ENCODE peak calls at places on chromosomes 12 and 14, in six cellular contexts. One of them, this sample, is unnamed.
A peak's percentile ranks its signal among the peaks of the same experiment; 100 is the strongest.

GRCh38 chr14:75069021-75069810 is at the start of gene ZC2HC1C:
- DNase-seq in germinal center: peak; percentile 69
- DNase-seq in heart right ventricle: peak; percentile 99
- DNase-seq in left ventricle myocardium inferior: peak; percentile 97
- DNase-seq in posterior vena cava: peak; percentile 99
- DNase-seq in NCI-H748 treated with DMSO at 0.1 percent for 48 hours: peak; percentile 62
- DNase-seq in this sample: peak; percentile 84

GRCh38 chr12:50440288-50440687 is 39.6 kb downstream of the LARP4 start:
- DNase-seq in germinal center: no peak
- DNase-seq in heart right ventricle: no peak
- DNase-seq in left ventricle myocardium inferior: no peak
- DNase-seq in posterior vena cava: no peak
- DNase-seq in NCI-H748 treated with DMSO at 0.1 percent for 48 hours: no peak
- DNase-seq in this sample: no peak

GRCh38 chr12:123523518-123523917 is 10.0 kb downstream of the RILPL1 start:
- DNase-seq in germinal center: no peak
- DNase-seq in heart right ventricle: no peak
- DNase-seq in left ventricle myocardium inferior: no peak
- DNase-seq in posterior vena cava: no peak
- DNase-seq in NCI-H748 treated with DMSO at 0.1 percent for 48 hours: no peak
- DNase-seq in this sample: no peak

GRCh38 chr12:124792961-124793441 is 70.7 kb downstream of the SCARB1 start:
- DNase-seq in germinal center: no peak
- DNase-seq in heart right ventricle: no peak
- DNase-seq in left ventricle myocardium inferior: no peak
- DNase-seq in posterior vena cava: no peak
- DNase-seq in NCI-H748 treated with DMSO at 0.1 percent for 48 hours: no peak
- DNase-seq in this sample: no peak

GRCh38 chr12:127550271-127550670 is 716.7 kb upstream of the TMEM132C start:
- DNase-seq in germinal center: no peak
- DNase-seq in heart right ventricle: no peak
- DNase-seq in left ventricle myocardium inferior: no peak
- DNase-seq in posterior vena cava: no peak
- DNase-seq in NCI-H748 treated with DMSO at 0.1 percent for 48 hours: no peak
- DNase-seq in this sample: no peak

GRCh38 chr12:5204271-5204670 is 160.6 kb downstream of the KCNA5 start:
- DNase-seq in germinal center: no peak
- DNase-seq in heart right ventricle: no peak
- DNase-seq in left ventricle myocardium inferior: no peak
- DNase-seq in posterior vena cava: no peak
- DNase-seq in NCI-H748 treated with DMSO at 0.1 percent for 48 hours: no peak
- DNase-seq in this sample: no peak

GRCh38 chr14:54712371-54712998 is 145.6 kb downstream of the SAMD4A start:
- DNase-seq in germinal center: peak; percentile 20
- DNase-seq in heart right ventricle: no peak
- DNase-seq in left ventricle myocardium inferior: no peak
- DNase-seq in posterior vena cava: no peak
- DNase-seq in NCI-H748 treated with DMSO at 0.1 percent for 48 hours: no peak
- DNase-seq in this sample: no peak

GRCh38 chr12:120590741-120591407 is 9.7 kb upstream of the POP5 start:
- DNase-seq in germinal center: no peak
- DNase-seq in heart right ventricle: no peak
- DNase-seq in left ventricle myocardium inferior: no peak
- DNase-seq in posterior vena cava: no peak
- DNase-seq in NCI-H748 treated with DMSO at 0.1 percent for 48 hours: no peak
- DNase-seq in this sample: no peak

GRCh38 chr12:94100254-94100653 is 48.1 kb upstream of the PLXNC1 start:
- DNase-seq in germinal center: no peak
- DNase-seq in heart right ventricle: no peak
- DNase-seq in left ventricle myocardium inferior: no peak
- DNase-seq in posterior vena cava: no peak
- DNase-seq in NCI-H748 treated with DMSO at 0.1 percent for 48 hours: no peak
- DNase-seq in this sample: no peak

GRCh38 chr12:47725893-47726292 is 603 bp upstream of the ENDOU start:
- DNase-seq in germinal center: peak; percentile 77
- DNase-seq in heart right ventricle: no peak
- DNase-seq in left ventricle myocardium inferior: no peak
- DNase-seq in posterior vena cava: no peak
- DNase-seq in NCI-H748 treated with DMSO at 0.1 percent for 48 hours: no peak
- DNase-seq in this sample: no peak

GRCh38 chr12:116525418-116526001 is 33.7 kb upstream of the MAP1LC3B2 start:
- DNase-seq in germinal center: no peak
- DNase-seq in heart right ventricle: peak; percentile 38
- DNase-seq in left ventricle myocardium inferior: peak; percentile 48
- DNase-seq in posterior vena cava: peak; percentile 90
- DNase-seq in NCI-H748 treated with DMSO at 0.1 percent for 48 hours: no peak
- DNase-seq in this sample: peak; percentile 31

GRCh38 chr14:68466491-68466977 is 326.3 kb downstream of the ZFP36L1 start:
- DNase-seq in germinal center: no peak
- DNase-seq in heart right ventricle: no peak
- DNase-seq in left ventricle myocardium inferior: no peak
- DNase-seq in posterior vena cava: no peak
- DNase-seq in NCI-H748 treated with DMSO at 0.1 percent for 48 hours: no peak
- DNase-seq in this sample: no peak

GRCh38 chr14:22871200-22871961 is at the start of gene LRP10:
- DNase-seq in germinal center: peak; percentile 89
- DNase-seq in heart right ventricle: peak; percentile 92
- DNase-seq in left ventricle myocardium inferior: peak; percentile 92
- DNase-seq in posterior vena cava: peak; percentile 96
- DNase-seq in NCI-H748 treated with DMSO at 0.1 percent for 48 hours: peak; percentile 89
- DNase-seq in this sample: peak; percentile 87

GRCh38 chr12:122094735-122095561 is 16.4 kb downstream of the MLXIP start:
- DNase-seq in germinal center: no peak
- DNase-seq in heart right ventricle: no peak
- DNase-seq in left ventricle myocardium inferior: no peak
- DNase-seq in posterior vena cava: no peak
- DNase-seq in NCI-H748 treated with DMSO at 0.1 percent for 48 hours: no peak
- DNase-seq in this sample: peak; percentile 40

GRCh38 chr12:46675736-46676135 is 150.1 kb downstream of the SLC38A4 start:
- DNase-seq in germinal center: no peak
- DNase-seq in heart right ventricle: peak; percentile 15
- DNase-seq in left ventricle myocardium inferior: no peak
- DNase-seq in posterior vena cava: no peak
- DNase-seq in NCI-H748 treated with DMSO at 0.1 percent for 48 hours: no peak
- DNase-seq in this sample: no peak

GRCh38 chr12:47883663-47884195 is 21.1 kb downstream of the VDR start:
- DNase-seq in germinal center: no peak
- DNase-seq in heart right ventricle: no peak
- DNase-seq in left ventricle myocardium inferior: no peak
- DNase-seq in posterior vena cava: no peak
- DNase-seq in NCI-H748 treated with DMSO at 0.1 percent for 48 hours: no peak
- DNase-seq in this sample: no peak

GRCh38 chr14:87055007-87055406 is 938.0 kb downstream of the GALC start:
- DNase-seq in germinal center: no peak
- DNase-seq in heart right ventricle: no peak
- DNase-seq in left ventricle myocardium inferior: no peak
- DNase-seq in posterior vena cava: no peak
- DNase-seq in NCI-H748 treated with DMSO at 0.1 percent for 48 hours: no peak
- DNase-seq in this sample: no peak

GRCh38 chr14:20692111-20692751 is 3.7 kb downstream of the ANG start:
- DNase-seq in germinal center: no peak
- DNase-seq in heart right ventricle: no peak
- DNase-seq in left ventricle myocardium inferior: no peak
- DNase-seq in posterior vena cava: no peak
- DNase-seq in NCI-H748 treated with DMSO at 0.1 percent for 48 hours: peak; percentile 4
- DNase-seq in this sample: no peak

GRCh38 chr12:50251619-50252300 is 31.6 kb downstream of the LIMA1 start:
- DNase-seq in germinal center: no peak
- DNase-seq in heart right ventricle: no peak
- DNase-seq in left ventricle myocardium inferior: no peak
- DNase-seq in posterior vena cava: no peak
- DNase-seq in NCI-H748 treated with DMSO at 0.1 percent for 48 hours: no peak
- DNase-seq in this sample: no peak

GRCh38 chr14:97931273-97931672 is 1134.1 kb downstream of the VRK1 start:
- DNase-seq in germinal center: no peak
- DNase-seq in heart right ventricle: no peak
- DNase-seq in left ventricle myocardium inferior: no peak
- DNase-seq in posterior vena cava: no peak
- DNase-seq in NCI-H748 treated with DMSO at 0.1 percent for 48 hours: no peak
- DNase-seq in this sample: no peak